ENCODE peak calls at places on chromosomes 4 and X, in five cellular contexts. M is heart right ventricle; K is PC-3; A is CD4-positive, alpha-beta memory T cell; D is heart left ventricle. B is an unnamed sample.

GRCh38 chrX:36431819-36432218 is 512.3 kb downstream of the CFAP47 start:
- DNase-seq in K (peak; percentile 46), M (no peak), A (no peak), D (no peak), B (peak; percentile 65)

GRCh38 chr4:5636766-5637670 is 71.3 kb downstream of the EVC2 start:
- DNase-seq in D (no peak), M (no peak), A (no peak), K (peak; percentile 4), B (no peak)

GRCh38 chr4:42330291-42330690 is 67.0 kb upstream of the SHISA3 start:
- DNase-seq in M (no peak), K (no peak), A (no peak), D (no peak), B (no peak)

GRCh38 chrX:133495464-133496391 is 80.4 kb upstream of the GPC4 start:
- DNase-seq in A (no peak), M (peak; percentile 32), K (no peak), D (peak; percentile 41), B (peak; percentile 7)

GRCh38 chr4:189838821-189839497 is 101.7 kb upstream of the FRG1 start:
- DNase-seq in A (no peak), M (peak; percentile 7), K (no peak), D (no peak), B (no peak)

GRCh38 chr4:185524888-185525863 is 10.1 kb downstream of the PDLIM3 start:
- DNase-seq in A (no peak), K (peak; percentile 27), M (no peak), D (no peak), B (peak; percentile 67)

GRCh38 chr4:73867783-73868182 is 1.4 kb upstream of the CXCL1 start:
- DNase-seq in M (no peak), A (no peak), D (no peak), K (peak; percentile 97), B (no peak)

GRCh38 chr4:151475338-151475737 is 66.4 kb downstream of the FHIP1A start:
- DNase-seq in A (no peak), M (no peak), K (no peak), D (no peak), B (no peak)

GRCh38 chr4:90598741-90599140 is 471.5 kb downstream of the CCSER1 start:
- DNase-seq in A (no peak), K (no peak), D (no peak), M (no peak), B (no peak)

GRCh38 chrX:36684053-36684452 is 324.1 kb upstream of the FAM47C start:
- DNase-seq in D (no peak), K (peak; percentile 5), A (no peak), M (no peak), B (no peak)

GRCh38 chr4:148373093-148373492 is 69.1 kb downstream of the NR3C2 start:
- DNase-seq in K (no peak), A (no peak), D (no peak), M (no peak), B (no peak)

GRCh38 chr4:169619518-169619957 is 840 bp upstream of the CLCN3 start:
- DNase-seq in A (peak; percentile 66), K (peak; percentile 72), M (peak; percentile 36), D (peak; percentile 35), B (peak; percentile 66)

GRCh38 chr4:6924361-6924779 is 14.7 kb downstream of the TBC1D14 start:
- DNase-seq in M (no peak), D (no peak), K (no peak), A (no peak), B (no peak)

GRCh38 chr4:119490335-119490734 is 138.3 kb downstream of the PDE5A start:
- DNase-seq in M (no peak), A (no peak), K (peak; percentile 32), D (no peak), B (peak; percentile 39)

GRCh38 chrX:47643926-47644325 is 6.4 kb downstream of the ELK1 start:
- DNase-seq in D (no peak), K (peak; percentile 9), M (no peak), A (no peak), B (peak; percentile 66)

GRCh38 chr4:120440730-120441129 is 374.1 kb upstream of the MAD2L1 start:
- DNase-seq in K (no peak), M (no peak), A (no peak), D (no peak), B (no peak)

GRCh38 chr4:40990899-40991265 is 223.5 kb downstream of the APBB2 start:
- DNase-seq in A (no peak), M (no peak), K (no peak), D (no peak), B (peak; percentile 66)

GRCh38 chrX:1165535-1166196 is 46.8 kb downstream of the CRLF2 start:
- DNase-seq in K (no peak), M (no peak), A (peak; percentile 48), D (no peak), B (peak; percentile 12)

GRCh38 chr4:1636490-1637211 is 47.5 kb downstream of the FAM53A start:
- DNase-seq in D (no peak), A (no peak), M (no peak), K (no peak), B (no peak)

GRCh38 chr4:74453037-74453635 is 8.2 kb downstream of the AREG start:
- DNase-seq in K (no peak), A (no peak), D (no peak), M (no peak), B (peak; percentile 39)

GRCh38 chr4:176767183-176767582 is 25.5 kb downstream of the VEGFC start:
- DNase-seq in A (no peak), D (no peak), K (no peak), M (no peak), B (peak; percentile 82)

GRCh38 chr4:188175288-188175687 is 36.0 kb downstream of the TRIML1 start:
- DNase-seq in A (no peak), K (peak; percentile 25), D (no peak), M (no peak), B (no peak)

GRCh38 chr4:105436414-105436813 is 37.4 kb downstream of the PPA2 start:
- DNase-seq in M (no peak), D (no peak), A (no peak), K (no peak), B (no peak)

GRCh38 chr4:1371151-1371830 is 24.3 kb downstream of the UVSSA start:
- DNase-seq in K (no peak), D (no peak), M (no peak), A (no peak), B (no peak)

GRCh38 chr4:106565727-106566126 is 197.1 kb upstream of the GIMD1 start:
- DNase-seq in K (no peak), D (no peak), A (no peak), M (no peak), B (no peak)

GRCh38 chrX:109489174-109489573 is 7.3 kb upstream of the GUCY2F start:
- DNase-seq in M (no peak), D (no peak), K (no peak), A (no peak), B (no peak)

GRCh38 chrX:29318051-29318450 is 730.8 kb downstream of the IL1RAPL1 start:
- DNase-seq in K (no peak), A (no peak), D (no peak), M (no peak), B (peak; percentile 30)

GRCh38 chr4:77446611-77447010 is 159.0 kb upstream of the CXCL13 start:
- DNase-seq in A (no peak), M (no peak), D (no peak), K (no peak), B (no peak)

GRCh38 chr4:94244087-94244828 is 36.6 kb downstream of the SMARCAD1 start:
- DNase-seq in M (no peak), A (no peak), K (no peak), D (no peak), B (no peak)

GRCh38 chr4:105145913-105146285 is 777 bp upstream of the TET2 start:
- DNase-seq in M (no peak), A (peak; percentile 27), D (no peak), K (no peak), B (no peak)

GRCh38 chrX:153381684-153382532 is 19.2 kb downstream of the PNMA6E start:
- DNase-seq in A (peak; percentile 16), M (peak; percentile 15), D (no peak), K (no peak), B (peak; percentile 95)

GRCh38 chr4:182653596-182653995 is 263.6 kb downstream of the DCTD start:
- DNase-seq in K (no peak), A (no peak), D (no peak), M (no peak), B (peak; percentile 34)

GRCh38 chr4:23023121-23023520 is 330.4 kb downstream of the GBA3 start:
- DNase-seq in K (no peak), D (no peak), M (no peak), A (no peak), B (no peak)

GRCh38 chr4:158172196-158172557 is 648 bp downstream of the GASK1B start:
- DNase-seq in M (no peak), K (peak; percentile 19), D (no peak), A (no peak), B (peak; percentile 65)

GRCh38 chrX:132463411-132463810 is 25.4 kb downstream of the MBNL3 start:
- DNase-seq in A (peak; percentile 3), D (no peak), M (no peak), K (peak; percentile 73), B (peak; percentile 10)

GRCh38 chr4:32748061-32748460 is 2027.9 kb downstream of the PCDH7 start:
- DNase-seq in A (no peak), M (no peak), D (no peak), K (no peak), B (no peak)

GRCh38 chrX:56574861-56575260 is 11.4 kb downstream of the UBQLN2 start:
- DNase-seq in M (no peak), D (no peak), K (no peak), A (no peak), B (no peak)
- H3K4me3 ChIP-seq in M (no peak overlapping the region), D (no peak overlapping the region), K (no peak overlapping the region), A (no peak overlapping the region), B (no peak overlapping the region)

GRCh38 chr4:48504352-48504751 is 14.3 kb downstream of the ZAR1 start:
- DNase-seq in D (no peak), A (no peak), M (no peak), K (no peak), B (no peak)

GRCh38 chr4:48493485-48494100 is 3.5 kb downstream of the ZAR1 start:
- DNase-seq in A (no peak), D (no peak), K (no peak), M (no peak), B (peak; percentile 8)

GRCh38 chr4:48499551-48500066 is 9.6 kb downstream of the ZAR1 start:
- DNase-seq in M (no peak), K (no peak), A (no peak), D (no peak), B (no peak)

DNA sequence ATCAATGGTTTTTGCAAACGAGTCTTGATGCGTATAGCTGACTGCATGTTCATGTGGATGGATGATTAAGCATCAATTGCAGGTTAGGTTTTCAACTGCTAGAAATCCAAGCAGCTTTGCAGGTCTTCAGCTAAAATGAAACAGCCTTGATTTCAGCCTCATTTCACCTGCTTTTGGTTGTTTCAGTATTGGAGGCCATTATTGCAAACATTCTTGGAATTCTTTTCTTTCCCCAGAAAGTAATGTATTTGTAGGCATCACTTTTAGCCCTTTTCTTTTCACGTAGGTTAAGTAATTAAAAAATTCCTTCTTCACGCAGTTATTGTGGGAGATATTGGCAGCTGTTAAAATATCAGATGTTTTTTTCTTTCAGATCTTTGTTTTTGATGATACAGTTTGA is 8.8 kb downstream of the ZAR1 start:
- DNase-seq in D (no peak), K (no peak), A (no peak), M (no peak), B (no peak)
- H3K4me3 ChIP-seq in D (no peak overlapping the region), K (no peak overlapping the region), A (no peak overlapping the region), M (no peak overlapping the region), B (no peak overlapping the region)

GRCh38 chrX:23900220-23900797 is 7.4 kb downstream of the APOO start:
- DNase-seq in D (no peak), A (no peak), K (no peak), M (no peak), B (no peak)
- H3K4me3 ChIP-seq in D (no peak overlapping the region), A (no peak overlapping the region), K (no peak overlapping the region), M (no peak overlapping the region), B (no peak overlapping the region)

GRCh38 chr4:48127882-48128394 is 6.1 kb downstream of the TXK start:
- DNase-seq in D (peak; percentile 53), M (peak; percentile 70), K (peak; percentile 91), A (peak; percentile 61), B (peak; percentile 88)
- H3K4me3 ChIP-seq in D (no peak overlapping the region), M (peak overlapping the region; percentile 16), K (peak overlapping the region; percentile 37), A (peak overlapping the region; percentile 41), B (peak overlapping the region; percentile 20)

B was measured in fibroblast of pulmonary artery.